ENCODE peak calls at places on chromosomes 11 and 22, in four cellular contexts. K is neuronal stem cell, B is H1, P is IMR-90. I is an unnamed sample.

GRCh38 chr11:118216621-118217526 is 7.9 kb downstream of the JAML start:
- DNase-seq in K (no peak), B (no peak), P (no peak), I (no peak)

GRCh38 chr11:83818349-83818748 is 532.2 kb upstream of the CCDC90B start:
- DNase-seq in K (no peak), B (no peak), P (peak; percentile 69), I (peak; percentile 54)

GRCh38 chr22:40033586-40034380 is 39.0 kb downstream of the FAM83F start:
- DNase-seq in K (no peak), B (no peak), P (no peak), I (no peak)

GRCh38 chr11:33500865-33501479 is 199.7 kb downstream of the C11orf91 start:
- DNase-seq in K (peak; percentile 62), B (no peak), P (peak; percentile 65), I (peak; percentile 61)

GRCh38 chr11:102139081-102139498 is 28.8 kb downstream of the YAP1 start:
- DNase-seq in K (no peak), B (no peak), P (peak; percentile 93), I (peak; percentile 55)

GRCh38 chr11:87296627-87297026 is 258.9 kb downstream of the TMEM135 start:
- DNase-seq in K (no peak), B (no peak), P (no peak), I (no peak)

GRCh38 chr11:125170001-125170405 is 5.5 kb downstream of the PKNOX2 start:
- DNase-seq in K (no peak), B (no peak), P (peak; percentile 19), I (peak; percentile 61)

GRCh38 chr11:99069831-99070444 is 49.2 kb downstream of the CNTN5 start:
- DNase-seq in K (peak; percentile 31), B (peak; percentile 51), P (no peak), I (peak; percentile 75)

DNA sequence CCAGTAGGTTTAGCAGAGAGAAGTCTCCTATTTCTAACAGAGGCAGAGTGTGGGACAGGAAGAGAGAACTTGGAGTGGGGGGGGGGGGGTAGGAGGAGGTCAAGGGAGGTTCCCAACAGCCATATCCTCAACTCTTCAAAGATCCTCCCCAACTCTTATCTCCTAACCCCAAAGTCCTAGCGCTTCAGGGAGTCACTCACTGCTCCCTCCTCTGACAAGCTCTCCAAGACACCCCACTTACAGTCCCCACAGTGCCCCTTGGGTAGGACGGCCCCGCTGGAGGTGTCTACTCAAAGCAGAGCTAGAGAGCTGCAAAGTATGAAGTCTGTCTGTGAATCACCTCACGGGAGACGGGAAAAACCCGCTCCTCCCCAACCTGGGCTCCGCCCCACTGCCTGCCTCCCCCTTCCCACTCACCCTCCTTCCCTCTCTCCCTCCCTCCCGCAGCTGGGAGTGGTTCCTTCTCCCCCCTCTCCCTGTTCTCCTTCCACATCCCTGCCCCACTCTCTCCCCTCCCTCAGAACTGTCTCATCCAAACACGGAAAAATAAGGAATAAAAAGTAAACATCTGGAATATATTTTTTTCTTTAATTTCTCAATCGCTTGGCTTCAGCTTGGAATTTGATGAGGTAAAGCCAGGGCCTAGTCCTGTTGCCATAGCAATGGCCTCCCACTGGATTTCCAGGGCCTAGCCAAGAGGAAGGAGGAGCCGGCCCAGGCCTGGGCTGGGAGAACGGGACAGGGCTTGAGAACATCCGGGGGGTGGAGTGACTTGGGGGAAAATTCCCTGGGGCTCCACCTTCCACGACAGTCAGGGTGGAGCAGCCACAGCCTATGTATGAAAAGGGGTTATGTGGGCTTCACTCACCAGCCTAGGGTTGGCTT is 2.5 kb downstream of the TNKS1BP1 start:
- DNase-seq in K (peak; percentile 59), B (peak; percentile 62), P (peak; percentile 98), I (peak; percentile 97)
- H3K18ac ChIP-seq in K (peak overlapping the region; percentile 64), B (peak overlapping the region; percentile 62), P (peak overlapping the region; percentile 10), I (no peak overlapping the region)

DNA sequence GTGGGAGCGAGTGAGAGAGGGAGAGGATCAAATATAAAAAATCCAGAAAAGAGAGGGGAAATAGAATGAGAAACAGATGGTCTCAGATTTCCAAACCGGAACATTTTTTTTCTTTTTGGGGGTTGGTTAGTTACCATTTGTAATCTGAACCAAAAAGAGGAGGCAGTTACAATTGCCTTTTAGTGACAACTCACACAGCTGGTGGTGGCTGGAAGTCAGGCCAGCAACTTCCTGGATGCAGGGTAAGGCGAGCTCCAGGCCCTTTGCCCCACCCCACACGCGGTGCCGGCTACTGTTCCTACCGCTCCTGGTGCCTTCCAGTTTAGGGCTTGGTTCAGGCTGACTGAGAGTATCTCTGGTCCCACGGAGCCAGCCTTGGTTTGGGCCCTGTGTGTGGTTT is 21.0 kb upstream of the UBASH3B start:
- DNase-seq in K (no peak), B (peak; percentile 68), P (peak; percentile 64), I (peak; percentile 83)
- H3K4me2 ChIP-seq in K (no peak overlapping the region), B (no peak overlapping the region), P (no peak overlapping the region), I (no peak overlapping the region)

DNA sequence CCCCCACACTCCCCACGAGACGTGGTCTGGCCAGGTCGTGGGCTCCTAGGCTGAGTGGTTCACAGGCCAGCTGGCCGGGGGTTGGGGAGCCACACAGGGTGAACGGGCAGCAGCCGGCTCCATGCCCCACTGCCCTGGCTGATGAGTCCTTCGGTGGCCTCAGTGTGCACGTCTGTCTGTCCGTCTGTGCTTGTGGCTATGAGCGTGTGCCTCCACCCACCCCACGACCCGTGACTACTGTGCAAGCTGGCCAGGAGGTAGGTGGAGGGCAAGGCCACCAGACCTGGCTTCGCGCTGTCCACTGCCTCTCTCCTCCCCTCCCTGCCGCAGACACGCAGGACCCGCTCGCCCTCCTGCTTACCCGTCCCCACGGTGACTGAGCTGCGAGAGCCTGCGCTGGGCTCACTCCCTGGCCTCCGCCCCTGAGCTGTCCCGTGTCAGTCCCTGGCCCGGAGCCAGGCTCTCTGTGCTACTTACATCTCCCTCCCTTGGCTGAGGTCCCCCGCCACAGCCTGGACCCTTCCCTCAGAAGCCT is 14.1 kb downstream of the CSDC2 start:
- DNase-seq in K (no peak), B (no peak), P (peak; percentile 19), I (no peak)
- H3K18ac ChIP-seq in K (peak overlapping the region; percentile 71), B (no peak overlapping the region), P (no peak overlapping the region), I (no peak overlapping the region)

DNA sequence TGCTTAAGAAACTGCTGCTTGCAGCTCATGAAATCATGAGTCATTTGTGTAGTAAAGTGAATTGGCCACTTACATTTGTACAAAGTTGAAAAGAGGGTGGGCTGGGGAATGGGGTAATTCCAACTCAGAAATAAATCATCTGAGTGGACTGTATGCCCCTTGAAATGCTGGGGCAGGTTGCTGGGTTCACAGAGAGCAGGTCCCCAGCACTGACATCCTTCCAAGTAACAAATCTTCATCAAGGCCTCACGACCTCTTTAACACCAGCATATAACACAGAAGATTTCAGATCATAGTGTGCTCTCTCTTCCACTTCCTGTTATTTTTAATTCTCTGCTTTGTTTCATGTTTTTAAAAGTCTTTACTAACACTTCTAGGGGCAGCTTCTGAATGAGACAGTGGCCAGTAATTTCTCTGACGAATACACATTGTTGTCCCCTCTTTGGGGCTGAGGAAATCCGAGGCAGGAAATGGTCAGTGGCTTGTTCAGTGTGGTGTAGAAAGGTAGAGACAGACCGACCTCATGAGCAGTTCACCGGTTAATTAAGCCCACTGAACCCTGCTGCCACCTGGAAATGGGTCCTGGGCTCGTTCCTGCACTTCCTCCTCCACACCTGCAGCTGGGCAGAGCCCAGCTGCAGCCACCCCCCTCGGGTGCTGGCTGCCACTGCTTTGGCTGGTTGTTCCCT is 127.8 kb downstream of the MAML2 start:
- DNase-seq in K (no peak), B (no peak), P (peak; percentile 76), I (no peak)
- H3K4me2 ChIP-seq in K (no peak overlapping the region), B (no peak overlapping the region), P (peak overlapping the region; percentile 48), I (no peak overlapping the region)

GRCh38 chr11:1988174-1988573 is 9.5 kb downstream of the H19 start:
- DNase-seq in K (no peak), B (no peak), P (no peak), I (no peak)

GRCh38 chr11:1982908-1983600 is 14.6 kb downstream of the H19 start:
- DNase-seq in K (no peak), B (no peak), P (no peak), I (no peak)

GRCh38 chr11:1987024-1987423 is 10.6 kb downstream of the H19 start:
- DNase-seq in K (no peak), B (no peak), P (no peak), I (no peak)

GRCh38 chr11:1979607-1980006 is 18.0 kb downstream of the H19 start:
- DNase-seq in K (no peak), B (no peak), P (no peak), I (no peak)

GRCh38 chr11:1983601-1983961 is 14.1 kb downstream of the H19 start:
- DNase-seq in K (no peak), B (peak; percentile 33), P (no peak), I (no peak)
- H3K18ac ChIP-seq in K (no peak overlapping the region), B (no peak overlapping the region), P (no peak overlapping the region), I (no peak overlapping the region)

DNA sequence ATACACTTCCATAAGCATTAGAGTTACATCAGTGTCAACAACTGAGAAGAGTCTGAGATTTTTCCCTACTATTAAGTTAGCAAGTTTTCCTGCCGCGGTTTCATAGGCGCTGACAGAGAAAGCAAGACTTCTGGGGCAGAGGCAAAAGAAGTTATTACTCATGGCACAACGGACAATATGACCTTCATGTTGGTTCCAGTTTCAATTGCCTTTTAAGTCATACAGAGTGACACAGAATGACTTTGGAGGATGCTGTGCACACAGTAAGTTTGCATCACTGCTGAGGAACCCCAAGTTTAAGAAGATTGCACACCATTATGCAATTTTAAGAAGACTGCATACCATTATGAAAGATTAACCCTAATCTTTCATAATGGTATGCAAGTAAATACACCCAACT is 626.4 kb upstream of the CHORDC1 start:
- DNase-seq in K (no peak), B (no peak), P (no peak), I (no peak)
- H3K4me2 ChIP-seq in K (no peak overlapping the region), B (no peak overlapping the region), P (no peak overlapping the region), I (no peak overlapping the region)

DNA sequence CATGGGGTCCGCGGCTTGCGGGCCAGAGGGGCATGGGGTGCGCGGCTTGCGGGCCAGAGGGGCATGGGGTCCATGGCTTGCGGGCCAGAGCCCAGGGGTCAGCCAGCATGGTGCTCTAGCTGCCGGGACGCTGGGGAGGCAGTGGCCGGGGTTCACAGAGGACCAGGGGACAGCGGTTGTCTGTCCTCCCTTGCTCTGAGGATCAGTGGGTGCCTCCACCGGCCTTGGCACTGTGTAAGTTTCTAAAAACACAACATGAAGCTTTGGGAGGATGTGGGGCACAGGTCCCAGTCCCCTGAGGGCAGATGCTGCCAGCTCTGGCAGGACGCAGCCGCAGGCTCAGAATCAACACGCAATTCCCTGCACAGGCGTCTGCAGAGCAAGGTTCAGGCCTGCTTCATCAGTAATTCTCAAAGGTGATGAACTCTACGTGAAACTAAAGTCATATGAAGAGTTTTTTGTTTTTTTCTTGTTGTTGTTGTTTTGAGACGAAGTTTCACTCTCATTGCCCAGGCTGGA is 3.0 kb downstream of the MLC1 start:
- DNase-seq in K (no peak), B (no peak), P (no peak), I (no peak)
- H3K18ac ChIP-seq in K (peak overlapping the region; percentile 49), B (no peak overlapping the region), P (no peak overlapping the region), I (no peak overlapping the region)

DNA sequence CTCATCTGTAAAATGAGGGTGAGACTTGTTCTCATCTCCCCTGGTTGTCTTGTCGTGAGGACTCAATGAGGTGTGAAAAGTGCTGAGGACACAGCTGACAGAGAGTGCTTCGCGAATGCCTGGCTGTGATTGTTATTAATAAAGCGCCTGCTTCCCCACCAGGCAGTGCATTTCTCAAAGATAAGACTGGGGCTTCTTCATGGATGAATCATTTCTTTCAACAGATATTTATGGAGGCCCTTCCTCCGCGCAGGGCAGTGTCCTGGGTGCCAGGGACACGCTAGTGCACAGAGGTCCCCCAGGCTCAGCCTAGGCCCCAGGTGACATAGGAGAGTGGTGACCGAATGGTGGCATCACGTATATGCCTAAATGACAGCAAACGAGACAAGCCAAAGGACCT is 34.3 kb upstream of the SHISAL1 start:
- DNase-seq in K (no peak), B (no peak), P (peak; percentile 48), I (no peak)
- H3K4me2 ChIP-seq in K (no peak overlapping the region), B (no peak overlapping the region), P (peak overlapping the region; percentile 38), I (no peak overlapping the region)

GRCh38 chr11:76071090-76071489 is 135.2 kb downstream of the WNT11 start:
- DNase-seq in K (no peak), B (no peak), P (no peak), I (no peak)
- H3K18ac ChIP-seq in K (no peak overlapping the region), B (no peak overlapping the region), P (no peak overlapping the region), I (no peak overlapping the region)

I was measured in mesendoderm.